ENCODE peak calls at places on chromosome 4, in ten cellular contexts. V is putamen; X is stimulated activated CD8-positive, alpha-beta memory T cell treated with anti-CD3 and anti-CD28 coated beads, Interleukin-15, amount 100 ng/mL, for 4 hours; N is right cardiac atrium; Y is Right ventricle myocardium inferior; P is effector memory CD4-positive, alpha-beta T cell; B is retina; W is hepatic stellate cell; F is stimulated activated CD4-positive, alpha-beta T cell treated with anti-CD3 and anti-CD28 coated beads, TNF-alpha, amount 100 ng/mL, for 4 hours; J is brain microvascular endothelial cell. T is an unnamed sample.

GRCh38 chr4:163165217-163166017 is 1.3 kb downstream of the NAF1 start:
- DNase-seq in W (no peak), P (no peak), J (no peak), B (peak), Y (no peak), X (no peak), N (no peak), F (no peak), V (no peak), T (no peak)

GRCh38 chr4:37970702-37971101 is 10.5 kb downstream of the PTTG2 start:
- DNase-seq in X (peak), W (peak), P (peak), B (no peak), J (peak), V (no peak), F (peak), N (peak), Y (peak), T (peak)

GRCh38 chr4:47926667-47927258 is 12.4 kb upstream of the NFXL1 start:
- DNase-seq in N (peak), J (peak), W (peak), F (peak), V (peak), X (no peak), Y (peak), B (peak), P (peak), T (peak)

GRCh38 chr4:113882668-113883067 is 96.8 kb downstream of the ARSJ start:
- DNase-seq in F (no peak), B (no peak), W (no peak), P (no peak), N (no peak), Y (no peak), V (no peak), X (no peak), J (no peak), T (no peak)

GRCh38 chr4:7529368-7529923 is 94.7 kb upstream of the PSAPL1 start:
- DNase-seq in V (no peak), X (no peak), N (no peak), B (peak), Y (peak), P (no peak), J (no peak), W (no peak), F (no peak), T (no peak)

GRCh38 chr4:173168396-173169177 is at the start of gene GALNT7:
- DNase-seq in W (peak), B (peak), Y (peak), X (peak), F (peak), V (peak), N (peak), J (no peak), P (peak), T (peak)

GRCh38 chr4:86033171-86033570 is 326.7 kb downstream of the MAPK10 start:
- DNase-seq in N (peak), P (no peak), B (no peak), J (peak), F (no peak), Y (peak), W (no peak), V (no peak), X (no peak), T (peak)

GRCh38 chr4:175935016-175935661 is 123.1 kb upstream of the GPM6A start:
- DNase-seq in V (no peak), F (no peak), Y (no peak), P (no peak), N (no peak), X (no peak), B (no peak), W (no peak), J (no peak), T (no peak)

GRCh38 chr4:142532054-142532453 is 314.0 kb downstream of the INPP4B start:
- DNase-seq in W (no peak), V (no peak), Y (no peak), P (no peak), B (no peak), J (no peak), N (no peak), F (no peak), X (no peak), T (no peak)

GRCh38 chr4:83065268-83065667 is 30.3 kb downstream of the COPS4 start:
- DNase-seq in F (no peak), P (no peak), Y (no peak), B (no peak), J (no peak), W (no peak), X (no peak), V (no peak), N (no peak), T (no peak)

GRCh38 chr4:140602714-140603113 is 34.0 kb upstream of the UCP1 start:
- DNase-seq in N (no peak), V (no peak), J (no peak), X (no peak), B (no peak), F (no peak), W (no peak), Y (no peak), P (no peak), T (no peak)

GRCh38 chr4:32789026-32789608 is 2068.9 kb downstream of the PCDH7 start:
- DNase-seq in B (no peak), N (no peak), F (no peak), W (no peak), Y (no peak), P (no peak), J (no peak), X (no peak), V (no peak), T (no peak)